ENCODE peak calls at places on chromosomes 16 and 17, in ten cellular contexts. X, I, T, L, V, J, H, O, B and E are unnamed samples.

GRCh38 chr16:84585886-84586285 is 32.0 kb downstream of the COTL1 start:
- DNase-seq in X (no peak), I (no peak), T (no peak), L (no peak), V (no peak), J (no peak), H (peak), O (no peak), B (no peak), E (no peak)

GRCh38 chr17:63844293-63844672 is 1.8 kb upstream of the SMARCD2 start:
- DNase-seq in X (no peak), I (no peak), T (no peak), L (no peak), V (no peak), J (no peak), H (no peak), O (no peak), B (no peak), E (no peak)

GRCh38 chr17:45757431-45758218 is 26.5 kb upstream of the CRHR1 start:
- DNase-seq in X (no peak), I (no peak), T (no peak), L (no peak), V (no peak), J (no peak), H (no peak), O (no peak), B (no peak), E (no peak)

GRCh38 chr17:43994272-43995149 is 9.9 kb upstream of the NAGS start:
- DNase-seq in X (no peak), I (peak), T (peak), L (peak), V (no peak), J (peak), H (peak), O (peak), B (peak), E (peak)

GRCh38 chr16:7004266-7004665 is 328.4 kb upstream of the RBFOX1 start:
- DNase-seq in X (no peak), I (no peak), T (no peak), L (no peak), V (no peak), J (no peak), H (no peak), O (no peak), B (no peak), E (no peak)

GRCh38 chr17:57672205-57672632 is 72.9 kb downstream of the CCDC182 start:
- DNase-seq in X (no peak), I (peak), T (no peak), L (no peak), V (peak), J (peak), H (no peak), O (peak), B (no peak), E (peak)

GRCh38 chr16:50261707-50262235 is 4.6 kb upstream of the ADCY7 start:
- DNase-seq in X (no peak), I (no peak), T (no peak), L (no peak), V (no peak), J (no peak), H (no peak), O (no peak), B (no peak), E (no peak)

GRCh38 chr17:42659079-42659931 is at the start of gene TUBG2:
- DNase-seq in X (no peak), I (peak), T (peak), L (peak), V (no peak), J (no peak), H (peak), O (peak), B (peak), E (no peak)

GRCh38 chr16:89193021-89193575 is 7.2 kb downstream of the SLC22A31 start:
- DNase-seq in X (no peak), I (peak), T (no peak), L (no peak), V (peak), J (peak), H (no peak), O (no peak), B (peak), E (peak)